ENCODE peak calls at places on chromosomes 6 and 20, in eight cellular contexts. One of them, this sample, is unnamed.
A peak's percentile ranks its signal among the peaks of the same experiment; 100 is the strongest.

GRCh38 chr20:11894072-11894471 is 23.6 kb upstream of the BTBD3 start:
- DNase-seq in fibroblast of lung: no peak
- DNase-seq in heart left ventricle: no peak
- DNase-seq in adipocyte: no peak
- DNase-seq in HAP-1: no peak
- DNase-seq in mucosa of descending colon: peak; percentile 85
- DNase-seq in GM23338: no peak
- DNase-seq in lower lobe of right lung: no peak
- DNase-seq in this sample: no peak

GRCh38 chr20:10557685-10558084 is 116.1 kb downstream of the JAG1 start:
- DNase-seq in mucosa of descending colon: no peak
- DNase-seq in heart left ventricle: no peak
- DNase-seq in lower lobe of right lung: no peak
- DNase-seq in fibroblast of lung: no peak
- DNase-seq in GM23338: peak; percentile 31
- DNase-seq in HAP-1: no peak
- DNase-seq in adipocyte: no peak
- DNase-seq in this sample: no peak

GRCh38 chr20:52923123-52923543 is 49.0 kb upstream of the TSHZ2 start:
- DNase-seq in lower lobe of right lung: no peak
- DNase-seq in adipocyte: no peak
- DNase-seq in HAP-1: no peak
- DNase-seq in fibroblast of lung: peak; percentile 98
- DNase-seq in heart left ventricle: no peak
- DNase-seq in mucosa of descending colon: no peak
- DNase-seq in GM23338: peak; percentile 11
- DNase-seq in this sample: no peak

GRCh38 chr6:45293306-45293705 is 34.8 kb upstream of the RUNX2 start:
- DNase-seq in HAP-1: no peak
- DNase-seq in adipocyte: no peak
- DNase-seq in GM23338: no peak
- DNase-seq in lower lobe of right lung: no peak
- DNase-seq in fibroblast of lung: no peak
- DNase-seq in mucosa of descending colon: no peak
- DNase-seq in heart left ventricle: no peak
- DNase-seq in this sample: no peak

GRCh38 chr6:158322724-158323560 is 10.7 kb downstream of the TULP4 start:
- DNase-seq in fibroblast of lung: peak; percentile 68
- DNase-seq in adipocyte: no peak
- DNase-seq in mucosa of descending colon: no peak
- DNase-seq in GM23338: no peak
- DNase-seq in heart left ventricle: no peak
- DNase-seq in HAP-1: no peak
- DNase-seq in lower lobe of right lung: no peak
- DNase-seq in this sample: peak; percentile 72

GRCh38 chr20:8218861-8219260 is 86.8 kb downstream of the PLCB1 start:
- DNase-seq in lower lobe of right lung: no peak
- DNase-seq in GM23338: no peak
- DNase-seq in fibroblast of lung: peak; percentile 52
- DNase-seq in heart left ventricle: no peak
- DNase-seq in mucosa of descending colon: no peak
- DNase-seq in adipocyte: peak; percentile 38
- DNase-seq in HAP-1: no peak
- DNase-seq in this sample: no peak

GRCh38 chr20:52105573-52106422 is 85.8 kb downstream of the ZFP64 start:
- DNase-seq in fibroblast of lung: peak; percentile 45
- DNase-seq in GM23338: peak; percentile 96
- DNase-seq in adipocyte: peak; percentile 54
- DNase-seq in HAP-1: no peak
- DNase-seq in mucosa of descending colon: peak; percentile 33
- DNase-seq in heart left ventricle: no peak
- DNase-seq in lower lobe of right lung: no peak
- DNase-seq in this sample: peak; percentile 47

GRCh38 chr6:149888659-149889058 is 9.3 kb downstream of the RAET1E start:
- DNase-seq in GM23338: no peak
- DNase-seq in adipocyte: peak; percentile 38
- DNase-seq in fibroblast of lung: peak; percentile 35
- DNase-seq in HAP-1: no peak
- DNase-seq in heart left ventricle: no peak
- DNase-seq in lower lobe of right lung: no peak
- DNase-seq in mucosa of descending colon: no peak
- DNase-seq in this sample: no peak

GRCh38 chr6:90136850-90137249 is 159.8 kb downstream of the BACH2 start:
- DNase-seq in mucosa of descending colon: no peak
- DNase-seq in GM23338: no peak
- DNase-seq in heart left ventricle: no peak
- DNase-seq in HAP-1: no peak
- DNase-seq in fibroblast of lung: no peak
- DNase-seq in lower lobe of right lung: no peak
- DNase-seq in adipocyte: no peak
- DNase-seq in this sample: no peak

GRCh38 chr6:54102239-54102638 is 9.0 kb upstream of the MLIP start:
- DNase-seq in mucosa of descending colon: no peak
- DNase-seq in adipocyte: no peak
- DNase-seq in HAP-1: no peak
- DNase-seq in lower lobe of right lung: no peak
- DNase-seq in GM23338: no peak
- DNase-seq in fibroblast of lung: no peak
- DNase-seq in heart left ventricle: no peak
- DNase-seq in this sample: no peak

GRCh38 chr6:150465610-150466009 is 96.8 kb downstream of the IYD start:
- DNase-seq in GM23338: no peak
- DNase-seq in HAP-1: no peak
- DNase-seq in fibroblast of lung: no peak
- DNase-seq in heart left ventricle: no peak
- DNase-seq in adipocyte: no peak
- DNase-seq in lower lobe of right lung: no peak
- DNase-seq in mucosa of descending colon: no peak
- DNase-seq in this sample: no peak

GRCh38 chr6:162140453-162140852 is 587.1 kb downstream of the PRKN start:
- DNase-seq in HAP-1: no peak
- DNase-seq in adipocyte: no peak
- DNase-seq in GM23338: no peak
- DNase-seq in lower lobe of right lung: no peak
- DNase-seq in mucosa of descending colon: no peak
- DNase-seq in heart left ventricle: no peak
- DNase-seq in fibroblast of lung: no peak
- DNase-seq in this sample: no peak

GRCh38 chr6:114084327-114084890 is 113.5 kb upstream of the HDAC2 start:
- DNase-seq in mucosa of descending colon: no peak
- DNase-seq in adipocyte: no peak
- DNase-seq in HAP-1: no peak
- DNase-seq in GM23338: no peak
- DNase-seq in fibroblast of lung: peak; percentile 23
- DNase-seq in lower lobe of right lung: no peak
- DNase-seq in heart left ventricle: no peak
- DNase-seq in this sample: peak; percentile 43

GRCh38 chr6:46895930-46896329 is 25.8 kb downstream of the ADGRF5 start:
- DNase-seq in GM23338: no peak
- DNase-seq in lower lobe of right lung: no peak
- DNase-seq in fibroblast of lung: no peak
- DNase-seq in mucosa of descending colon: no peak
- DNase-seq in heart left ventricle: no peak
- DNase-seq in adipocyte: no peak
- DNase-seq in HAP-1: no peak
- DNase-seq in this sample: no peak

GRCh38 chr20:63089051-63089907 is 82.5 kb upstream of the BHLHE23 start:
- DNase-seq in adipocyte: no peak
- DNase-seq in GM23338: no peak
- DNase-seq in HAP-1: peak; percentile 3
- DNase-seq in heart left ventricle: peak; percentile 6
- DNase-seq in mucosa of descending colon: no peak
- DNase-seq in fibroblast of lung: no peak
- DNase-seq in lower lobe of right lung: peak; percentile 40
- DNase-seq in this sample: no peak

GRCh38 chr6:36340341-36340670 is 3.6 kb upstream of the BNIP5 start:
- DNase-seq in mucosa of descending colon: no peak
- DNase-seq in heart left ventricle: no peak
- DNase-seq in HAP-1: no peak
- DNase-seq in lower lobe of right lung: no peak
- DNase-seq in GM23338: no peak
- DNase-seq in adipocyte: no peak
- DNase-seq in fibroblast of lung: no peak
- DNase-seq in this sample: no peak

GRCh38 chr6:33750244-33750991 is 3.7 kb upstream of the IP6K3 start:
- DNase-seq in mucosa of descending colon: no peak
- DNase-seq in GM23338: no peak
- DNase-seq in fibroblast of lung: peak; percentile 74
- DNase-seq in lower lobe of right lung: no peak
- DNase-seq in adipocyte: no peak
- DNase-seq in HAP-1: no peak
- DNase-seq in heart left ventricle: no peak
- DNase-seq in this sample: no peak

GRCh38 chr20:9323622-9324021 is 190.8 kb upstream of the LAMP5 start:
- DNase-seq in adipocyte: no peak
- DNase-seq in mucosa of descending colon: no peak
- DNase-seq in GM23338: peak; percentile 60
- DNase-seq in lower lobe of right lung: no peak
- DNase-seq in heart left ventricle: no peak
- DNase-seq in fibroblast of lung: no peak
- DNase-seq in HAP-1: peak; percentile 45
- DNase-seq in this sample: peak; percentile 27

GRCh38 chr6:166655251-166655650 is 28.2 kb upstream of the RPS6KA2 start:
- DNase-seq in GM23338: no peak
- DNase-seq in adipocyte: no peak
- DNase-seq in lower lobe of right lung: no peak
- DNase-seq in HAP-1: no peak
- DNase-seq in mucosa of descending colon: no peak
- DNase-seq in fibroblast of lung: no peak
- DNase-seq in heart left ventricle: no peak
- DNase-seq in this sample: no peak

GRCh38 chr6:121826156-121826810 is 390.8 kb downstream of the GJA1 start:
- DNase-seq in mucosa of descending colon: no peak
- DNase-seq in lower lobe of right lung: no peak
- DNase-seq in HAP-1: no peak
- DNase-seq in adipocyte: peak; percentile 74
- DNase-seq in fibroblast of lung: peak; percentile 72
- DNase-seq in heart left ventricle: no peak
- DNase-seq in GM23338: no peak
- DNase-seq in this sample: peak; percentile 82

GRCh38 chr6:136015531-136015930 is 164.0 kb downstream of the PDE7B start:
- DNase-seq in adipocyte: no peak
- DNase-seq in mucosa of descending colon: no peak
- DNase-seq in HAP-1: no peak
- DNase-seq in fibroblast of lung: peak; percentile 35
- DNase-seq in lower lobe of right lung: no peak
- DNase-seq in GM23338: no peak
- DNase-seq in heart left ventricle: no peak
- DNase-seq in this sample: no peak

GRCh38 chr6:136014454-136015421 is 163.2 kb downstream of the PDE7B start:
- DNase-seq in HAP-1: no peak
- DNase-seq in fibroblast of lung: peak; percentile 100
- DNase-seq in lower lobe of right lung: no peak
- DNase-seq in heart left ventricle: peak; percentile 28
- DNase-seq in GM23338: no peak
- DNase-seq in adipocyte: peak; percentile 96
- DNase-seq in mucosa of descending colon: no peak
- DNase-seq in this sample: peak; percentile 99

GRCh38 chr6:136012948-136013347 is 161.4 kb downstream of the PDE7B start:
- DNase-seq in GM23338: no peak
- DNase-seq in lower lobe of right lung: no peak
- DNase-seq in HAP-1: no peak
- DNase-seq in fibroblast of lung: no peak
- DNase-seq in mucosa of descending colon: no peak
- DNase-seq in adipocyte: peak; percentile 51
- DNase-seq in heart left ventricle: no peak
- DNase-seq in this sample: no peak

GRCh38 chr6:136012198-136012884 is 160.8 kb downstream of the PDE7B start:
- DNase-seq in heart left ventricle: no peak
- DNase-seq in lower lobe of right lung: no peak
- DNase-seq in GM23338: no peak
- DNase-seq in HAP-1: no peak
- DNase-seq in mucosa of descending colon: no peak
- DNase-seq in adipocyte: peak; percentile 72
- DNase-seq in fibroblast of lung: peak; percentile 83
- DNase-seq in this sample: peak; percentile 90

GRCh38 chr6:136011475-136011874 is 160.0 kb downstream of the PDE7B start:
- DNase-seq in adipocyte: peak; percentile 44
- DNase-seq in HAP-1: no peak
- DNase-seq in mucosa of descending colon: no peak
- DNase-seq in GM23338: no peak
- DNase-seq in heart left ventricle: no peak
- DNase-seq in lower lobe of right lung: no peak
- DNase-seq in fibroblast of lung: peak; percentile 67
- DNase-seq in this sample: peak; percentile 79
- H3K4me3 ChIP-seq in adipocyte: peak overlapping the region; percentile 60
- H3K4me3 ChIP-seq in HAP-1: no peak overlapping the region
- H3K4me3 ChIP-seq in mucosa of descending colon: no peak overlapping the region
- H3K4me3 ChIP-seq in GM23338: no peak overlapping the region
- H3K4me3 ChIP-seq in heart left ventricle: no peak overlapping the region
- H3K4me3 ChIP-seq in lower lobe of right lung: no peak overlapping the region
- H3K4me3 ChIP-seq in fibroblast of lung: no peak overlapping the region
- H3K4me3 ChIP-seq in this sample: no peak overlapping the region

GRCh38 chr20:49580818-49581174 is 12.9 kb upstream of the PTGIS start:
- DNase-seq in mucosa of descending colon: no peak
- DNase-seq in GM23338: no peak
- DNase-seq in fibroblast of lung: no peak
- DNase-seq in adipocyte: no peak
- DNase-seq in lower lobe of right lung: no peak
- DNase-seq in HAP-1: no peak
- DNase-seq in heart left ventricle: no peak
- DNase-seq in this sample: no peak
- H3K4me1 ChIP-seq in mucosa of descending colon: no peaks in the 10 kb centered on the region
- H3K4me1 ChIP-seq in GM23338: peaks cover 9% of the 10 kb centered on the region
- H3K4me1 ChIP-seq in fibroblast of lung: peaks cover 20% of the 10 kb centered on the region
- H3K4me1 ChIP-seq in adipocyte: peaks cover 54% of the 10 kb centered on the region
- H3K4me1 ChIP-seq in lower lobe of right lung: peaks cover 45% of the 10 kb centered on the region
- H3K4me1 ChIP-seq in HAP-1: no peaks in the 10 kb centered on the region
- H3K4me1 ChIP-seq in heart left ventricle: peaks cover 7% of the 10 kb centered on the region
- H3K4me1 ChIP-seq in this sample: no peaks in the 10 kb centered on the region

GRCh38 chr6:68636710-68637470 is 1.8 kb downstream of the ADGRB3 start:
- DNase-seq in adipocyte: no peak
- DNase-seq in fibroblast of lung: no peak
- DNase-seq in lower lobe of right lung: no peak
- DNase-seq in GM23338: no peak
- DNase-seq in mucosa of descending colon: no peak
- DNase-seq in heart left ventricle: no peak
- DNase-seq in HAP-1: no peak
- DNase-seq in this sample: no peak
- H3K4me3 ChIP-seq in adipocyte: no peak overlapping the region
- H3K4me3 ChIP-seq in fibroblast of lung: no peak overlapping the region
- H3K4me3 ChIP-seq in lower lobe of right lung: peak overlapping the region; percentile 61
- H3K4me3 ChIP-seq in GM23338: peak overlapping the region; percentile 85
- H3K4me3 ChIP-seq in mucosa of descending colon: no peak overlapping the region
- H3K4me3 ChIP-seq in heart left ventricle: no peak overlapping the region
- H3K4me3 ChIP-seq in HAP-1: peak overlapping the region; percentile 74
- H3K4me3 ChIP-seq in this sample: no peak overlapping the region

DNA sequence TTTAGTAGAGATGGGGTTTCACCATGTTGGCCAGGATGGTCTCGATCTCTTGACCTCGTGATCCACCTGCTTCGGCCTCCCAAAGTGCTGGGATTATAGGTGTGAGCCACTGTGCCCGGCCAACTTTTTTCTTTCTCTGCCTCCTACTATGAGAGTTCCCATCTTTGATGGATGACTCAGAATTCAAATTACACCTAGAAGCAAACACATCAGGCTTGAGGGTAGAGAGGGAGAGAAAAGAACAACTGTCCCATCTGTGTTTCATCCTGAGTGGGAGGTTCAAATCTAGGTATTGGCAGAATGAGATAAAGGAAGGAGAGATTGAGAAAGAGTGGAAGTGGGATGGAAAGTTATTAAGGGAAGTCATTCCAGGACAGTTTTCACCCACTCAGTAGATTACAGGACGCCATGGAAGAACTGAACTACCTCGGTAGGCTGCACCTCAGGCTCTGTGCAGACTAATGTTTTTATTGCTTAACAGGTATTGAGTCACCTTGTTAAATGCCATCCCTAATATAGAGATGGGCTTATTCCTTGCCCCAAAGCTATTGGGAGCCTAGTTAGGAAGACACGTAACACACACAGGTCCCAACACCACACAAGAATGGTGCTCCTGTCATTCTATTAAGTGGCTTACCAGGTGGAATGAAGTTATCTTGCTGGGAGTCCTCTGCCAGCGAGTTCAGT is 275.7 kb downstream of the SOX4 start:
- DNase-seq in mucosa of descending colon: no peak
- DNase-seq in GM23338: no peak
- DNase-seq in heart left ventricle: no peak
- DNase-seq in adipocyte: no peak
- DNase-seq in HAP-1: no peak
- DNase-seq in fibroblast of lung: no peak
- DNase-seq in lower lobe of right lung: no peak
- DNase-seq in this sample: no peak
- H3K4me1 ChIP-seq in mucosa of descending colon: no peaks in the 10 kb centered on the region
- H3K4me1 ChIP-seq in GM23338: peaks cover 23% of the 10 kb centered on the region
- H3K4me1 ChIP-seq in heart left ventricle: peaks cover 4% of the 10 kb centered on the region
- H3K4me1 ChIP-seq in adipocyte: peaks cover 15% of the 10 kb centered on the region
- H3K4me1 ChIP-seq in HAP-1: no peaks in the 10 kb centered on the region
- H3K4me1 ChIP-seq in fibroblast of lung: peaks cover 3% of the 10 kb centered on the region
- H3K4me1 ChIP-seq in lower lobe of right lung: no peaks in the 10 kb centered on the region
- H3K4me1 ChIP-seq in this sample: peaks cover 14% of the 10 kb centered on the region